ENCODE peak calls at places on chromosomes 11 and 22, in seven cellular contexts. H, R, J, Z, A, Q and U are unnamed samples. For H3K36me3 and H3K27me3, the result is how much of the 10 kb centered on the place peaks cover.

GRCh38 chr11:28834877-28835276 is 726.7 kb downstream of the METTL15 start:
- DNase-seq in Z (no peak), R (no peak), A (no peak), J (peak), H (no peak), Q (no peak), U (peak)

GRCh38 chr22:49959782-49960158 is 802 bp upstream of the PIM3 start:
- DNase-seq in J (no peak), R (peak), A (no peak), H (no peak), Z (no peak), Q (no peak), U (no peak)

GRCh38 chr11:66330931-66331330 is 5.3 kb downstream of the RIN1 start:
- DNase-seq in H (no peak), Q (no peak), J (no peak), Z (no peak), R (no peak), A (no peak), U (no peak)

GRCh38 chr22:27456696-27457503 is 344.7 kb downstream of the MN1 start:
- DNase-seq in Q (no peak), A (no peak), H (no peak), Z (no peak), R (no peak), J (peak), U (peak)

GRCh38 chr11:56848105-56848809 is 99.8 kb upstream of the OR9G4 start:
- DNase-seq in Z (no peak), J (no peak), A (no peak), Q (no peak), H (no peak), R (no peak), U (no peak)

GRCh38 chr11:18192988-18193387 is 20.4 kb downstream of the MRGPRX4 start:
- DNase-seq in H (no peak), A (peak), Q (no peak), Z (no peak), J (no peak), R (no peak), U (no peak)

GRCh38 chr11:110883266-110883665 is 171.0 kb upstream of the ARHGAP20 start:
- DNase-seq in Z (no peak), Q (no peak), J (no peak), A (no peak), H (no peak), R (no peak), U (no peak)

GRCh38 chr11:13891911-13892310 is 70.6 kb upstream of the SPON1 start:
- DNase-seq in Z (no peak), R (no peak), A (no peak), H (no peak), J (no peak), Q (no peak), U (no peak)

GRCh38 chr11:9664276-9665171 is 647 bp downstream of the SWAP70 start:
- DNase-seq in H (peak), A (no peak), R (peak), Q (peak), Z (peak), J (peak), U (no peak)

GRCh38 chr11:93608280-93608862 is 53.1 kb upstream of the CEP295 start:
- DNase-seq in Q (no peak), A (no peak), Z (no peak), J (no peak), R (no peak), H (no peak), U (no peak)

GRCh38 chr11:13944801-13945505 is 17.6 kb upstream of the SPON1 start:
- DNase-seq in J (no peak), Q (no peak), H (no peak), R (no peak), A (no peak), Z (no peak), U (no peak)

GRCh38 chr11:69925366-69926196 is 106.4 kb upstream of the FGF3 start:
- DNase-seq in Q (peak), J (no peak), Z (no peak), R (no peak), A (no peak), H (no peak), U (no peak)

GRCh38 chr22:17817511-17818065 is 43.3 kb upstream of the BID start:
- DNase-seq in A (no peak), Z (no peak), R (no peak), J (no peak), Q (no peak), H (no peak), U (no peak)

GRCh38 chr22:17817079-17817478 is 42.8 kb upstream of the BID start:
- DNase-seq in A (no peak), J (no peak), R (no peak), H (no peak), Q (no peak), Z (no peak), U (no peak)

GRCh38 chr22:17815703-17816254 is 41.5 kb upstream of the BID start:
- DNase-seq in Q (no peak), J (no peak), H (no peak), R (no peak), Z (no peak), A (no peak), U (no peak)

GRCh38 chr22:17818166-17818565 is 43.9 kb upstream of the BID start:
- DNase-seq in Z (no peak), A (no peak), Q (no peak), R (no peak), J (no peak), H (no peak), U (no peak)

DNA sequence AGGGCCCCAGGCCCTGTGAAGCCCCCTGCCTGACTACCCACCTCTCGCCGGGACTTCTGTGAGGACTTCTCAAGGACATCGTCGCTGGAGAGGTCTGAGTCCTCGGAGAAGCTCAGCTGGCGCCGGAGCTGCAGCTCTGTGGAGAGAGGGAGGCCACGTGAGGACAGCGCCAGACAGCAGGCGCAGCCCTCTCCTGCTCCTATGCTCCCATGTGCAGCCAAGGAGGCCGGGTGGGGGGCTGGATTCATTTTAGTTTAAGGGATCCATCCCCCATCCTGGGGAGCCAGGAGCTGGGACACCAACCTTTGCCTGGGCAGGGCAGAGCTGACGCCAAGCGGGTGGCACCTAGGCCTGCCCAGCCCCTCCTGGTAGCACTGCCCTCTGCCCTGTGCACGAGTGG is 42.4 kb upstream of the BID start:
- DNase-seq in R (no peak), J (no peak), A (no peak), Q (no peak), Z (no peak), H (no peak), U (no peak)
- H3K36me3 ChIP-seq in R (under half), J (under half), A (under half), Q (under half), Z (under half), H (under half), U (under half)

DNA sequence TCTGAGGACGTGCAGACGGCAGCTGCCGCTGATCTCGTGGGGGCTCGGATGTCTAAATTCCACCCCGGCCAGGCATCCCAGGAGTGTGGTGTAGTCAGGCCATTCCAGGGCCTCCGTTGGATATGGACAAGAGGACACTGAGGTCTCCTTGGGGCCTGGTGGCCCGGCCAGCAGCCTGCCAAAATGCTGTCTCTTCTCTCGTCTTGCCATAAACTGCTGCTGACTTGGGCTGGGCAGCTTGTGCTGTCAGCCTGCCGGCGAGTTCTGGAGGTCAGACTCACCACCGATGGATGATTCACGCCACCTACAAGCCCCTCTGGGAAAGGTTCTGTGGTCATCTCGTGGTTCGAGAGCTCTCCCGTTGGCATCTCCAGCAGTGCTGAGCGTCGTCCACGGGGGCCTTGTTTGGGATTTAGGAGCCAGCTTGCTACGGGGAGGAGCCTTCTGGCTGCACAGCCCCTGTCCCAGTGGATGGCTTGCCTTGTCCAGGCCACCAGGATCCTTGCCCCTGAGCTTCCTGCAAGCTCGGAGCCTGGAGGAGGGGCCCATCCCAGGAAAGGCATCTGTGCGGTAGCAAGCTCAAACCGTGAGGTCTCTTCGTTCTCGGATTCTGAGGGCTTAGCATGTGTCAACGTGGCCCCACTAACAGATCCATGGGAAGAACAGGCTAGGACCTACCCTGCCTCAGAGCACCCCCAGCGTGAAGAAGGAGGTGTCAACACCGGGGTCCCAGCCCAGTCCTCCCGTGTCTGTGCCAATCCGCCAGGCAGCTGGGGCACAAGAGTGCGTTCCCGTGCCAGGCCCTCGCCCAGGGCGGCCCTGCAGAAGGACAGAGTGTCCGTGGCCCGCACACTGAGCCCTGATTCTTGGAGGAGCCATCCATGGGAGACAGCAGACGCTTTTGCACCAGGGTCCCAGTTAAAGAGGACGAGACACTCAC is 1114.1 kb downstream of the BRD1 start:
- DNase-seq in J (no peak), R (no peak), A (no peak), Q (no peak), Z (no peak), H (no peak), U (no peak)
- H3K27me3 ChIP-seq in J (under half), R (under half), A (under half), Q (under half), Z (under half), H (under half), U (under half)

GRCh38 chr11:123054301-123055065 is 7.5 kb downstream of the HSPA8 start:
- DNase-seq in A (peak), Z (no peak), R (no peak), J (peak), H (peak), Q (no peak), U (no peak)
- H3K36me3 ChIP-seq in A (under half), Z (under half), R (under half), J (half or more), H (half or more), Q (under half), U (under half)

GRCh38 chr11:34881900-34882299 is 34.3 kb downstream of the APIP start:
- DNase-seq in R (no peak), J (no peak), H (no peak), Q (no peak), Z (no peak), A (no peak), U (no peak)
- H3K27me3 ChIP-seq in R (under half), J (under half), H (under half), Q (under half), Z (under half), A (under half), U (under half)

DNA sequence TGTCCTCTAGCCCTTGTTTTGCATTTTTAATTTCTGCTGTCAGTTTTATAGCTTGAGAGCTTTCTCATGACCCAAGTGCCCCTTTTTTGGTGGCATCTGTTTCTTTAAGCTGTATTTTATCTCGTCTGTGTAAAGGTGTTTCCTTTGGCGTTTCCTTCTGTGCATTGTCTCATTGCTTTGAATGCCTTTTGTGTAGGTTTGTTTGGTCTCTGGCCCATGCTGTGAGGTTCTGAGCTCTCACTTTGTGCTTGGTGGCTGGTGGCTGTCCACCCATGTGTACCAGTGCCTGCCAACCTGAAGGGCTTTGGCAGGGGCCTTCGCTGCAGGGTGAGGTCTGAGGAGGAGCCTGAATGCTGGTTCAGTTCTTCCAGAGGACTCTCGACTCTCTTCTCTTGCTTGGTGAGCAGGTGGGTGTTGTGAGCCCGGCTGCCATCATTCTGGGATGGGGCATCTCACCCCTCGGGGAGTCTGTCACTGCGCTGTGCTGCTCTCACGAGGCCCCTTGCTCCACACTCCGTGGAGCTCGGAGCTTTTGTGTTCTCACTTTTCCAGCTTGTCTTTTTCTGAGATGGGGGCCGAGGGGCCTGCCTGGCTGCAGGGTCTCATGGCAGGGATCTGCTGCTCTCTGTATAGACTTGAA is 14.9 kb downstream of the AP2A2 start:
- DNase-seq in H (no peak), A (no peak), Z (no peak), Q (no peak), R (no peak), J (no peak), U (no peak)
- H3K36me3 ChIP-seq in H (under half), A (under half), Z (under half), Q (under half), R (under half), J (under half), U (under half)